ENCODE peak calls at places on chromosomes 2 and 18, in nine cellular contexts. B, J, Z, W, D, U, G, S and V are unnamed samples.

GRCh38 chr2:24461685-24462084 is 29.4 kb upstream of the NCOA1 start:
- DNase-seq in B (no peak), J (no peak), Z (no peak), W (no peak), D (no peak), U (no peak), G (no peak), S (no peak), V (no peak)

GRCh38 chr2:85537600-85538506 is 1.1 kb upstream of the MAT2A start:
- DNase-seq in B (no peak), J (no peak), Z (peak; percentile 72), W (peak; percentile 56), D (peak; percentile 61), U (peak; percentile 12), G (peak; percentile 74), S (peak; percentile 68), V (no peak)

GRCh38 chr2:200748779-200749178 is 62.9 kb upstream of the BZW1 start:
- DNase-seq in B (no peak), J (no peak), Z (no peak), W (no peak), D (no peak), U (no peak), G (no peak), S (no peak), V (no peak)

GRCh38 chr2:109170645-109171044 is 41.6 kb downstream of the SH3RF3 start:
- DNase-seq in B (no peak), J (no peak), Z (no peak), W (no peak), D (no peak), U (no peak), G (no peak), S (no peak), V (no peak)

GRCh38 chr18:25251127-25251526 is 100.8 kb downstream of the ZNF521 start:
- DNase-seq in B (no peak), J (no peak), Z (no peak), W (no peak), D (no peak), U (no peak), G (no peak), S (no peak), V (no peak)

GRCh38 chr2:8682719-8683667 is 1.1 kb downstream of the ID2 start:
- DNase-seq in B (no peak), J (peak; percentile 55), Z (peak; percentile 72), W (peak; percentile 51), D (peak; percentile 71), U (no peak), G (peak; percentile 67), S (peak; percentile 74), V (no peak)

GRCh38 chr2:173048901-173049661 is 26.6 kb upstream of the MAP3K20 start:
- DNase-seq in B (peak; percentile 90), J (peak; percentile 98), Z (peak; percentile 85), W (peak; percentile 97), D (no peak), U (peak; percentile 97), G (no peak), S (peak; percentile 97), V (peak; percentile 99)

GRCh38 chr18:421236-422155 is 79.0 kb downstream of the COLEC12 start:
- DNase-seq in B (no peak), J (peak; percentile 64), Z (no peak), W (no peak), D (no peak), U (no peak), G (no peak), S (no peak), V (no peak)

GRCh38 chr2:102618452-102619413 is 620 bp upstream of the SLC9A2 start:
- DNase-seq in B (no peak), J (no peak), Z (peak; percentile 46), W (peak; percentile 52), D (no peak), U (no peak), G (peak; percentile 60), S (peak; percentile 15), V (no peak)

GRCh38 chr2:9778471-9779402 is 64.5 kb upstream of the TAF1B start:
- DNase-seq in B (no peak), J (no peak), Z (peak; percentile 64), W (no peak), D (no peak), U (no peak), G (peak; percentile 40), S (no peak), V (no peak)

GRCh38 chr2:199690225-199690624 is 160.8 kb downstream of the FTCDNL1 start:
- DNase-seq in B (no peak), J (no peak), Z (no peak), W (no peak), D (no peak), U (no peak), G (no peak), S (no peak), V (no peak)

GRCh38 chr2:128668946-128669345 is 350.3 kb upstream of the HS6ST1 start:
- DNase-seq in B (no peak), J (no peak), Z (no peak), W (no peak), D (peak; percentile 5), U (no peak), G (no peak), S (no peak), V (no peak)

GRCh38 chr2:173195100-173195499 is 119.5 kb downstream of the MAP3K20 start:
- DNase-seq in B (no peak), J (no peak), Z (no peak), W (no peak), D (no peak), U (no peak), G (no peak), S (no peak), V (no peak)

GRCh38 chr18:24321071-24321470 is 76.6 kb downstream of the OSBPL1A start:
- DNase-seq in B (no peak), J (peak; percentile 9), Z (no peak), W (no peak), D (no peak), U (no peak), G (no peak), S (no peak), V (no peak)

GRCh38 chr18:46756559-46757201 is at the start of gene ST8SIA5:
- DNase-seq in B (no peak), J (no peak), Z (no peak), W (no peak), D (no peak), U (no peak), G (no peak), S (peak; percentile 10), V (no peak)

GRCh38 chr2:191514613-191515012 is 163.3 kb upstream of the NABP1 start:
- DNase-seq in B (no peak), J (no peak), Z (no peak), W (no peak), D (no peak), U (no peak), G (no peak), S (no peak), V (no peak)

DNA sequence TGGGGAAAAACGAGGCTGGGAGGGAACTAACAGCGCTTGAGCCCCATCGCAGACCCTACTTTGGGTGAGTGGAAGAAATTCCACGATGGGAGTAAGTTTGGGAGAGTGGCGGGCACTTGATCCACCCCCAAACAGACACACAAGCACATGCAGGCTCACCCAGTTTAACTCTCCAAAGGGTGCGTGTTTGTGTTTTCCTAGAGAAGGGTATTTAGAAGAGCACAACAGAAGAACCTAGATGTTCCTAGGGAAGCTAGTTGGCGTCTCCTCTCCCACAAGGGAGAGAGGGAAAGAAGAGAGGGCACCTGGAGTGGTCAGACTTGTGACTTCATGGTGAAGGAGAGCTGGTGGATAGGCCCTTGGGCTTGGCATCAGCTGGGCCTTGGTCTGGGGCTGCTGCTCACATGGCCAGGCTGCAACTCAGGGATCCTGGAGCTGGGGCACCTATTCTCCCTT is 3.2 kb downstream of the GATA6 start:
- DNase-seq in B (no peak), J (no peak), Z (no peak), W (no peak), D (no peak), U (no peak), G (peak; percentile 51), S (no peak), V (no peak)
- H3K27ac ChIP-seq in B (no peak overlapping the region), J (no peak overlapping the region), Z (peak overlapping the region; percentile 87), W (no peak overlapping the region), D (no peak overlapping the region), U (peak overlapping the region; percentile 87), G (peak overlapping the region; percentile 75), S (no peak overlapping the region), V (no peak overlapping the region)

GRCh38 chr2:46180189-46180588 is 117.0 kb upstream of the EPAS1 start:
- DNase-seq in B (no peak), J (no peak), Z (no peak), W (no peak), D (no peak), U (no peak), G (no peak), S (no peak), V (no peak)
- H3K27ac ChIP-seq in B (no peak overlapping the region), J (no peak overlapping the region), Z (no peak overlapping the region), W (peak overlapping the region; percentile 3), D (no peak overlapping the region), U (peak overlapping the region; percentile 87), G (peak overlapping the region; percentile 63), S (no peak overlapping the region), V (no peak overlapping the region)

GRCh38 chr2:20299113-20299512 is 51.5 kb downstream of the PUM2 start:
- DNase-seq in B (no peak), J (no peak), Z (no peak), W (no peak), D (no peak), U (no peak), G (no peak), S (no peak), V (no peak)
- H3K27ac ChIP-seq in B (no peak overlapping the region), J (no peak overlapping the region), Z (no peak overlapping the region), W (no peak overlapping the region), D (no peak overlapping the region), U (no peak overlapping the region), G (no peak overlapping the region), S (no peak overlapping the region), V (no peak overlapping the region)

GRCh38 chr2:112883669-112884068 is 27.3 kb upstream of the IL37 start:
- DNase-seq in B (no peak), J (no peak), Z (no peak), W (no peak), D (no peak), U (no peak), G (no peak), S (no peak), V (no peak)

GRCh38 chr2:112880081-112880531 is 30.9 kb upstream of the IL37 start:
- DNase-seq in B (peak; percentile 23), J (peak; percentile 82), Z (no peak), W (no peak), D (no peak), U (peak; percentile 86), G (no peak), S (peak; percentile 77), V (no peak)

GRCh38 chr2:112881217-112882000 is 29.6 kb upstream of the IL37 start:
- DNase-seq in B (peak; percentile 42), J (peak; percentile 94), Z (peak; percentile 62), W (no peak), D (no peak), U (peak; percentile 98), G (peak; percentile 66), S (peak; percentile 89), V (peak; percentile 72)

GRCh38 chr2:112879491-112880041 is 31.4 kb upstream of the IL37 start:
- DNase-seq in B (no peak), J (no peak), Z (no peak), W (no peak), D (no peak), U (no peak), G (no peak), S (no peak), V (no peak)

DNA sequence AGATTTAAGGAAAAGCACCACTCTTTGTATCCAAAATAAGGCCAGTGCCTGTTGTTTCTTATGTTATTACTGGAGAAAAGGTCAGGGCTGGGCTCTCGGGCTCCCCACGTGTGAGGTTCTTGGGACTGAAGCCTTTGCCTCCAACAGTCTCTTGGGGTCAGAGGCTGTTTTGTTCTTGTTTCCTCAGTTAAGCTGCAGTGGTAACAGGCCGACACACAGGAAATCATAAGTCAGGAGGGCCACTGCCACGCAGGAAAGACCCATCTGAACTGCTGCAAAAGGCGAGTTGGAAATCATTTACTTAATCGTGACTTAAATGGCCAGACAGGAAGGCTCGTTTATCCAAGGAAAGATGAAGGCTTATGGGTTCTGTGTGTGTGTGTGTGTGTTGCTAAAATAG is 30.3 kb upstream of the IL37 start:
- DNase-seq in B (no peak), J (peak; percentile 16), Z (no peak), W (no peak), D (no peak), U (peak; percentile 45), G (no peak), S (peak; percentile 62), V (no peak)
- H3K27ac ChIP-seq in B (peak overlapping the region; percentile 61), J (peak overlapping the region; percentile 73), Z (no peak overlapping the region), W (peak overlapping the region; percentile 15), D (no peak overlapping the region), U (peak overlapping the region; percentile 99), G (no peak overlapping the region), S (peak overlapping the region; percentile 36), V (peak overlapping the region; percentile 100)